ENCODE peak calls at places on chromosome 16, in seven cellular contexts. M is mesenchymal stem cell; Y is NCI-H1105; X is BE2C; V is hippocampal formation; G is Daoy; C is activated CD8-positive, alpha-beta T cell treated with anti-CD3 and anti-CD28 coated beads, Interleukin-2, amount 10 ng/mL, durations not matched to agents 7 days and 5 days. B is an unnamed sample.

GRCh38 chr16:88911148-88911945 is 44.9 kb upstream of the PABPN1L start:
- DNase-seq in M (no peak), Y (no peak), X (no peak), V (no peak), G (peak), C (no peak), B (no peak)

GRCh38 chr16:77599793-77600415 is 122.4 kb upstream of the NUDT7 start:
- DNase-seq in M (peak), Y (peak), X (peak), V (no peak), G (peak), C (peak), B (no peak)

GRCh38 chr16:12452549-12452948 is 351.1 kb downstream of the CPPED1 start:
- DNase-seq in M (no peak), Y (no peak), X (no peak), V (no peak), G (no peak), C (no peak), B (no peak)

GRCh38 chr16:11333696-11334095 is 11.6 kb upstream of the RMI2 start:
- DNase-seq in M (no peak), Y (no peak), X (no peak), V (no peak), G (no peak), C (no peak), B (no peak)

GRCh38 chr16:27498020-27498419 is 51.7 kb downstream of the GTF3C1 start:
- DNase-seq in M (no peak), Y (no peak), X (no peak), V (no peak), G (no peak), C (no peak), B (no peak)

GRCh38 chr16:526181-527014 is 1.1 kb upstream of the CAPN15 start:
- DNase-seq in M (peak), Y (no peak), X (peak), V (no peak), G (peak), C (peak), B (no peak)

GRCh38 chr16:67666032-67666537 is 465 bp downstream of the ENKD1 start:
- DNase-seq in M (peak), Y (no peak), X (peak), V (no peak), G (no peak), C (no peak), B (no peak)

GRCh38 chr16:19242987-19243386 is 42.5 kb upstream of the CLEC19A start:
- DNase-seq in M (no peak), Y (no peak), X (no peak), V (no peak), G (no peak), C (no peak), B (no peak)

GRCh38 chr16:87434146-87434667 is 42.1 kb downstream of the MAP1LC3B start:
- DNase-seq in M (no peak), Y (no peak), X (no peak), V (no peak), G (no peak), C (no peak), B (no peak)

GRCh38 chr16:66052745-66053144 is 313.7 kb upstream of the CDH5 start:
- DNase-seq in M (no peak), Y (no peak), X (no peak), V (no peak), G (no peak), C (no peak), B (no peak)

GRCh38 chr16:50505115-50505514 is 43.1 kb upstream of the NKD1 start:
- DNase-seq in M (no peak), Y (no peak), X (no peak), V (no peak), G (no peak), C (no peak), B (no peak)

GRCh38 chr16:13909872-13910303 is 10.1 kb upstream of the ERCC4 start:
- DNase-seq in M (no peak), Y (no peak), X (no peak), V (peak), G (peak), C (no peak), B (no peak)

GRCh38 chr16:74297296-74297665 is 667 bp downstream of the PSMD7 start:
- DNase-seq in M (peak), Y (no peak), X (peak), V (no peak), G (peak), C (peak), B (peak)

GRCh38 chr16:88306411-88306810 is 76.3 kb upstream of the ZNF469 start:
- DNase-seq in M (no peak), Y (no peak), X (no peak), V (no peak), G (no peak), C (no peak), B (no peak)

B was measured in naive thymus-derived CD4-positive, alpha-beta T cell.